ENCODE peak calls at places on chromosomes 11 and 22, in five cellular contexts. One of them, this sample, is unnamed.

GRCh38 chr11:6968816-6969215 is 42.6 kb downstream of the ZNF215 start:
- DNase-seq in nephron progenitor cell: no peak
- DNase-seq in GM23248: peak
- DNase-seq in AG08396: peak
- DNase-seq in endothelial cell: no peak
- DNase-seq in this sample: no peak

GRCh38 chr11:68002575-68002942 is 1.3 kb downstream of the UNC93B1 start:
- DNase-seq in AG08396: no peak
- DNase-seq in nephron progenitor cell: no peak
- DNase-seq in endothelial cell: no peak
- DNase-seq in GM23248: no peak
- DNase-seq in this sample: no peak

GRCh38 chr22:37259540-37260029 is 15.5 kb upstream of the RAC2 start:
- DNase-seq in nephron progenitor cell: peak
- DNase-seq in GM23248: peak
- DNase-seq in endothelial cell: peak
- DNase-seq in AG08396: peak
- DNase-seq in this sample: no peak

GRCh38 chr11:65547446-65548125 is 10.6 kb downstream of the LTBP3 start:
- DNase-seq in AG08396: no peak
- DNase-seq in nephron progenitor cell: no peak
- DNase-seq in endothelial cell: no peak
- DNase-seq in GM23248: no peak
- DNase-seq in this sample: peak

GRCh38 chr11:14644396-14645246 is 1.0 kb downstream of the PDE3B start:
- DNase-seq in GM23248: peak
- DNase-seq in nephron progenitor cell: peak
- DNase-seq in endothelial cell: peak
- DNase-seq in AG08396: peak
- DNase-seq in this sample: peak

GRCh38 chr11:3021125-3021524 is 29.0 kb upstream of the NAP1L4 start:
- DNase-seq in AG08396: peak
- DNase-seq in endothelial cell: peak
- DNase-seq in nephron progenitor cell: peak
- DNase-seq in GM23248: peak
- DNase-seq in this sample: peak

GRCh38 chr11:47586456-47586855 is at the start of gene FAM180B:
- DNase-seq in GM23248: no peak
- DNase-seq in AG08396: no peak
- DNase-seq in nephron progenitor cell: no peak
- DNase-seq in endothelial cell: no peak
- DNase-seq in this sample: no peak

GRCh38 chr22:38788417-38788816 is 5.5 kb downstream of the DNAL4 start:
- DNase-seq in endothelial cell: no peak
- DNase-seq in AG08396: peak
- DNase-seq in nephron progenitor cell: no peak
- DNase-seq in GM23248: peak
- DNase-seq in this sample: no peak

This sample was measured in effector memory CD4-positive, alpha-beta T cell.